ENCODE peak calls at places on chromosomes 2 and 18, in four cellular contexts. I is HFFc6, B is caudate nucleus, T is iPS-NIHi11. D is an unnamed sample.

GRCh38 chr2:155256803-155257202 is 558.3 kb downstream of the KCNJ3 start:
- DNase-seq in I (no peak), B (no peak), T (peak), D (no peak)

GRCh38 chr2:29033656-29034055 is 40.7 kb downstream of the PCARE start:
- DNase-seq in T (no peak), I (no peak), B (no peak), D (no peak)

GRCh38 chr2:236180831-236181453 is 12.8 kb upstream of the GBX2 start:
- DNase-seq in T (peak), B (no peak), I (peak), D (peak)

GRCh38 chr2:104975371-104975770 is 62.5 kb upstream of the MRPS9 start:
- DNase-seq in I (no peak), T (no peak), B (no peak), D (no peak)

GRCh38 chr2:101846973-101847372 is 144.8 kb upstream of the IL1R2 start:
- DNase-seq in T (no peak), I (no peak), B (no peak), D (no peak)

GRCh38 chr18:21406111-21406510 is 164.1 kb downstream of the GREB1L start:
- DNase-seq in I (no peak), T (no peak), B (no peak), D (no peak)

GRCh38 chr2:128457716-128458115 is 139.0 kb upstream of the HS6ST1 start:
- DNase-seq in I (no peak), B (no peak), T (no peak), D (no peak)

GRCh38 chr2:119263656-119264055 is 40.0 kb downstream of the STEAP3 start:
- DNase-seq in I (no peak), T (no peak), B (no peak), D (no peak)

GRCh38 chr2:26274058-26274613 is 29.4 kb downstream of the HADHB start:
- DNase-seq in I (peak), T (no peak), B (no peak), D (peak)

GRCh38 chr2:39632871-39633270 is 32.8 kb upstream of the TMEM178A start:
- DNase-seq in I (peak), B (no peak), T (no peak), D (peak)

GRCh38 chr2:97749611-97750010 is 36.2 kb downstream of the ZAP70 start:
- DNase-seq in B (no peak), I (no peak), T (no peak), D (no peak)

GRCh38 chr2:108593547-108594098 is 59.4 kb downstream of the LIMS1 start:
- DNase-seq in B (no peak), I (peak), T (no peak), D (no peak)

GRCh38 chr18:42644729-42645131 is 470.8 kb downstream of the RIT2 start:
- DNase-seq in T (no peak), I (no peak), B (no peak), D (no peak)

GRCh38 chr2:10042301-10043161 is 819 bp upstream of the KLF11 start:
- DNase-seq in B (no peak), I (peak), T (peak), D (peak)

GRCh38 chr2:54240515-54241219 is 15.4 kb downstream of the TSPYL6 start:
- DNase-seq in I (peak), B (no peak), T (no peak), D (no peak)

GRCh38 chr2:191171708-191172355 is 21.0 kb upstream of the STAT4 start:
- DNase-seq in I (peak), B (no peak), T (no peak), D (peak)

GRCh38 chr2:207929923-207930322 is 95.4 kb downstream of the PLEKHM3 start:
- DNase-seq in B (no peak), T (no peak), I (no peak), D (no peak)

GRCh38 chr2:175180701-175181103 is 808 bp downstream of the ATP5MC3 start:
- DNase-seq in I (peak), B (no peak), T (no peak), D (no peak)

D was measured in PC-9.